ENCODE peak calls at places on chromosomes 16 and 17, in nine cellular contexts. D is colonic mucosa; K is cardiac muscle cell; T is fibroblast of mammary gland; P is psoas muscle; Q is CD8-positive, alpha-beta T cell; G is PC-9; C is AG09319; L is OCI-LY7. R is an unnamed sample.

GRCh38 chr17:45019177-45019711 is 32.2 kb downstream of the DCAKD start:
- DNase-seq in D (peak), K (peak), T (peak), P (peak), Q (peak), G (peak), C (no peak), L (peak), R (peak)

GRCh38 chr17:42526031-42526444 is 10.0 kb upstream of the NAGLU start:
- DNase-seq in D (peak), K (peak), T (peak), P (no peak), Q (no peak), G (no peak), C (no peak), L (no peak), R (no peak)

GRCh38 chr16:1310832-1311200 is 1.4 kb downstream of the UBE2I start:
- DNase-seq in D (no peak), K (no peak), T (peak), P (no peak), Q (no peak), G (no peak), C (no peak), L (peak), R (no peak)

GRCh38 chr17:8421571-8421970 is 14.1 kb upstream of the NDEL1 start:
- DNase-seq in D (no peak), K (no peak), T (peak), P (no peak), Q (no peak), G (no peak), C (no peak), L (no peak), R (peak)

GRCh38 chr17:57021226-57021940 is 43.5 kb downstream of the SCPEP1 start:
- DNase-seq in D (peak), K (no peak), T (no peak), P (no peak), Q (no peak), G (peak), C (no peak), L (no peak), R (peak)

GRCh38 chr17:49994085-49995054 is 654 bp downstream of the DLX3 start:
- DNase-seq in D (no peak), K (no peak), T (no peak), P (no peak), Q (no peak), G (peak), C (no peak), L (no peak), R (no peak)

GRCh38 chr17:77579131-77579530 is 379.4 kb upstream of the TNRC6C start:
- DNase-seq in D (no peak), K (no peak), T (no peak), P (no peak), Q (no peak), G (no peak), C (no peak), L (no peak), R (no peak)

GRCh38 chr16:25419123-25419522 is 161.5 kb upstream of the ZKSCAN2 start:
- DNase-seq in D (no peak), K (no peak), T (no peak), P (no peak), Q (no peak), G (no peak), C (no peak), L (no peak), R (no peak)

GRCh38 chr17:4852504-4853075 is 19.4 kb downstream of the MINK1 start:
- DNase-seq in D (peak), K (peak), T (peak), P (no peak), Q (no peak), G (peak), C (no peak), L (no peak), R (peak)

GRCh38 chr17:39178516-39178915 is 12.6 kb upstream of the ARL5C start:
- DNase-seq in D (peak), K (no peak), T (peak), P (no peak), Q (no peak), G (peak), C (no peak), L (no peak), R (peak)

GRCh38 chr16:65884018-65884417 is 482.5 kb upstream of the CDH5 start:
- DNase-seq in D (no peak), K (no peak), T (peak), P (no peak), Q (no peak), G (no peak), C (no peak), L (no peak), R (peak)

GRCh38 chr17:45016823-45017222 is 34.6 kb downstream of the DCAKD start:
- DNase-seq in D (no peak), K (no peak), T (peak), P (no peak), Q (no peak), G (peak), C (no peak), L (peak), R (peak)

GRCh38 chr16:66026211-66026610 is 340.3 kb upstream of the CDH5 start:
- DNase-seq in D (no peak), K (peak), T (peak), P (no peak), Q (no peak), G (no peak), C (no peak), L (no peak), R (peak)

GRCh38 chr16:67936124-67936875 is at the start of gene PSMB10:
- DNase-seq in D (peak), K (peak), T (peak), P (peak), Q (peak), G (peak), C (no peak), L (peak), R (peak)

GRCh38 chr16:56869513-56870270 is 4.7 kb downstream of the SLC12A3 start:
- DNase-seq in D (no peak), K (peak), T (peak), P (no peak), Q (no peak), G (peak), C (no peak), L (peak), R (peak)

GRCh38 chr16:57178296-57178695 is 7.5 kb downstream of the PSME3IP1 start:
- DNase-seq in D (no peak), K (no peak), T (no peak), P (no peak), Q (no peak), G (no peak), C (no peak), L (no peak), R (no peak)

GRCh38 chr17:17890773-17891759 is 54.3 kb upstream of the SREBF1 start:
- DNase-seq in D (peak), K (peak), T (peak), P (peak), Q (peak), G (peak), C (no peak), L (peak), R (peak)

GRCh38 chr17:14805348-14805747 is 459.8 kb downstream of the PMP22 start:
- DNase-seq in D (no peak), K (peak), T (peak), P (no peak), Q (no peak), G (no peak), C (no peak), L (peak), R (peak)
- TF ChIP-seq CTCF in D (no peak), K (peak), T (no peak), P (no peak), Q (no peak), G (no peak), C (no peak), L (peak), R (no peak)

GRCh38 chr17:81831957-81832607 is 1.0 kb downstream of the MCRIP1 start:
- DNase-seq in D (no peak), K (no peak), T (peak), P (peak), Q (peak), G (no peak), C (no peak), L (peak), R (no peak)
- TF ChIP-seq CTCF in D (no peak), K (no peak), T (no peak), P (no peak), Q (no peak), G (no peak), C (no peak), L (peak), R (no peak)

GRCh38 chr17:15442316-15443185 is 24.9 kb downstream of the CDRT4 start:
- DNase-seq in D (no peak), K (no peak), T (no peak), P (no peak), Q (no peak), G (no peak), C (no peak), L (no peak), R (no peak)

GRCh38 chr17:15444805-15445204 is 22.6 kb downstream of the CDRT4 start:
- DNase-seq in D (no peak), K (no peak), T (no peak), P (no peak), Q (no peak), G (no peak), C (no peak), L (no peak), R (no peak)

GRCh38 chr17:15448580-15448956 is 18.9 kb downstream of the CDRT4 start:
- DNase-seq in D (no peak), K (no peak), T (no peak), P (no peak), Q (no peak), G (no peak), C (no peak), L (no peak), R (no peak)

GRCh38 chr17:15447928-15448579 is 19.4 kb downstream of the CDRT4 start:
- DNase-seq in D (no peak), K (no peak), T (no peak), P (no peak), Q (no peak), G (no peak), C (no peak), L (no peak), R (no peak)

GRCh38 chr17:15446036-15446435 is 21.4 kb downstream of the CDRT4 start:
- DNase-seq in D (no peak), K (no peak), T (no peak), P (no peak), Q (no peak), G (no peak), C (no peak), L (no peak), R (no peak)
- TF ChIP-seq CTCF in D (no peak), K (peak), T (peak), P (no peak), Q (no peak), G (no peak), C (no peak), L (peak), R (no peak)

DNA sequence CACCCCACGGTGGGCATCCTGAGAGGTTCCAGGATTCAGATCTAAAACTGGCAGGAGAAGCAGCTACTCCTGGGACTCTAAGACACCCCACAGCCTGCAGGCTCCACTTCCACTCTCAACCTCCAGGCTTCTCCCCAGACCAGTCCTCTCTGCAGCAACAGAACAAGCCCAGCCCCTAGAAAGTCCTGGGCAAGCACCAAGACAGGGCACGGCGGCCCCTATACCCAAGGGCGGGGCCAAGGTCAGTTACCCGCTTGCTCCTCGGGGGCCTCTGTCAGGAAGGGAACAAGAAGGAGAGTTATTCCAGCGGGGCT is 62.8 kb downstream of the MYO18A start:
- DNase-seq in D (no peak), K (no peak), T (no peak), P (no peak), Q (no peak), G (no peak), C (no peak), L (no peak), R (no peak)
- TF ChIP-seq CTCF in D (peak), K (no peak), T (no peak), P (peak), Q (no peak), G (peak), C (no peak), L (peak), R (no peak)

DNA sequence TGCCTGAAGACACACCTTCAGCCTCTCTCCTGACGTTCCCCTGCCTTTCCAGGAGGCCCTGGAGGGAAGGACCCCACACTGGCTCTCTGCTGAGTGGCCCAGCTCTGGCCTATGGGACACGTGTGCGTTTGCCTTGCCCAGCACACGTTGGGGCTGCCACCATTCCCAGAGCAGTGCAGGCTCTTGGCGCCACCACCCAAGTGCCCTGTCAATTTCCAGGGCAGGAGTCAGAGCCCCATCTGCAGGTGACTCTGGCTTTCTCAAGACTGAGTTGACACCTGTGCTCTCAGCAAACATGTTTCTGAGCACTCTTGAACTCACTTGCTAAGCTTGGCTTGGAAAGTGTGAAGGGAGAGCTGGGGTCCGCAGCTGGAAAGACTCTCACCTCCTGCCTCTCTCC is 4.7 kb upstream of the IRF8 start:
- DNase-seq in D (peak), K (no peak), T (no peak), P (no peak), Q (no peak), G (no peak), C (no peak), L (peak), R (peak)
- TF ChIP-seq CTCF in D (peak), K (no peak), T (no peak), P (no peak), Q (no peak), G (no peak), C (no peak), L (peak), R (no peak)

DNA sequence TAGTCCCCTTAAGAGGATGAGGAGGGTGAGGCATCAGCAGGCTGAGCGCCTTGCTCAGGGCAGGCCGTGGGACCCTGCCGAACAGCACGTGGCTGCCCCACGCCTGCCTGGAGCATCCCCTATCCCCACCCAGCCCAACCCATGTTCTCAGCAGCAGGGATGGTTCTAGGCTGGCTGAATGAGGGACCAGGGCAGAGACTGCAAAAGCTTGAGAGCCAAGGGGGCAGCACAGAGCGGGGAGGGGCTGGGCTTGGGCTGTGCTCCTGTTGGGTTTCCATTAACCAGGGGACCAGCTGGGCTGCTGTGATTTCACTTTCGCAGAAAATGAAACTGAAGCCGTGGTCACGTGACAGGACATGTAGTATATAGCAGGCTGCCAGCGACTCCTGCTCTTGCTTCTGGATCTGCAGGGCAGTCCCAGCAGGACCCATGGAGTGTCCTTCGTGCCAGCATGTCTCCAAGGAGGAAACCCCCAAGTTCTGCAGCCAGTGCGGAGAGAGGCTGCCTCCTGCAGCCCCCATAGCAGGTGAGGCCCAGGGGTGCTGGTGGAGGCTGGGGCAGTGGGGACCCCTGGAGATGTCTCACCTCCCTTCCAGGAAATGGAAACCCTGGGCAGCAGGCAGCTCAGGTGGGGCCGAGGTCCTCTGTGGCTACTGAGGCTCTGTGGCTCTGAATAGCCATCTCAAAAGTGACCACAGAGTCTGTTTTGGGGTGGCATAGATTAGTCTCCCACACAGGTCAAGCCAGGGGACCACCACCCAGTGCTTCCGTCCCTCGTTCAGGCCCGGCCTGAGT is 2.8 kb downstream of the RNF213 start:
- DNase-seq in D (peak), K (peak), T (peak), P (peak), Q (peak), G (no peak), C (peak), L (peak), R (no peak)
- TF ChIP-seq CTCF in D (no peak), K (no peak), T (no peak), P (peak), Q (no peak), G (no peak), C (no peak), L (peak), R (no peak)

GRCh38 chr17:69489303-69489702 is 74.8 kb downstream of the MAP2K6 start:
- DNase-seq in D (no peak), K (no peak), T (no peak), P (no peak), Q (no peak), G (no peak), C (no peak), L (no peak), R (no peak)

GRCh38 chr17:69486779-69487637 is 72.5 kb downstream of the MAP2K6 start:
- DNase-seq in D (no peak), K (no peak), T (no peak), P (no peak), Q (no peak), G (no peak), C (no peak), L (no peak), R (no peak)

GRCh38 chr17:69492410-69493071 is 78.0 kb downstream of the MAP2K6 start:
- DNase-seq in D (no peak), K (peak), T (peak), P (no peak), Q (no peak), G (peak), C (peak), L (no peak), R (peak)
- TF ChIP-seq CTCF in D (no peak), K (no peak), T (no peak), P (no peak), Q (no peak), G (no peak), C (no peak), L (no peak), R (no peak)

GRCh38 chr17:48231995-48232729 is 124.6 kb downstream of the SNX11 start:
- DNase-seq in D (no peak), K (no peak), T (no peak), P (no peak), Q (no peak), G (no peak), C (no peak), L (no peak), R (no peak)

GRCh38 chr17:48225725-48226567 is 118.4 kb downstream of the SNX11 start:
- DNase-seq in D (no peak), K (no peak), T (no peak), P (no peak), Q (no peak), G (no peak), C (no peak), L (no peak), R (no peak)

GRCh38 chr17:48223945-48224344 is 116.4 kb downstream of the SNX11 start:
- DNase-seq in D (no peak), K (no peak), T (no peak), P (no peak), Q (no peak), G (no peak), C (no peak), L (no peak), R (no peak)

DNA sequence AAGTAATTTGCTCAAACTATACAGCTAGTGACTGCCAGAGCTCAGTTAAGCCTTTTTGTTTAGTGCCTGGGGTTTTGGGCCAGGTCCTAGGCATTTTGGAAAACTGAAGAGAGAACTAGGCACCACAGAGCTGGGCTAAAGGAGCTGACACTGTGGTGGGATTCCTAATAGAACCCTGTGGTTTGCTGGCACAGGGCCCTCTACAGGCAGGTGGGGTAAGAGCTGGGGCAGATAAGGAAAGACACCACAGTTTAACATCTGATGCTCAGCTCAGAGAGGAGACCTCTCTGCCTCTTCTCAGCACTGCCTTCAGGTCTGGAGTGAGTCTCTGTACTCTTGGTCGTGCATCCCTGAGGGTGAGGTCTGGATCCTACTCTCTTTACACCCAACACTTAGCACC is 121.2 kb downstream of the SNX11 start:
- DNase-seq in D (no peak), K (no peak), T (no peak), P (no peak), Q (no peak), G (no peak), C (no peak), L (no peak), R (no peak)
- TF ChIP-seq CTCF in D (no peak), K (no peak), T (no peak), P (no peak), Q (no peak), G (no peak), C (no peak), L (peak), R (no peak)